ENCODE peak calls at places on chromosomes 11 and 22, in six cellular contexts. O is left ventricle myocardium inferior, A is cardiac muscle cell, L is GM10248, F is Caco-2, U is tibial nerve. J is an unnamed sample.

GRCh38 chr11:15223318-15223717 is 108.6 kb downstream of the INSC start:
- DNase-seq in L (no peak), F (no peak), U (no peak), A (no peak), O (no peak), J (no peak)

GRCh38 chr11:126611438-126611837 is 256.0 kb downstream of the ST3GAL4 start:
- DNase-seq in A (no peak), L (no peak), O (no peak), U (no peak), F (no peak), J (no peak)

GRCh38 chr11:105211806-105212531 is 72.4 kb upstream of the CARD18 start:
- DNase-seq in A (peak; percentile 30), F (no peak), O (no peak), L (no peak), U (no peak), J (no peak)

GRCh38 chr11:114080219-114080618 is 20.7 kb downstream of the ZBTB16 start:
- DNase-seq in U (no peak), L (no peak), A (peak; percentile 68), O (peak; percentile 46), F (no peak), J (peak; percentile 85)

GRCh38 chr22:37771081-37771480 is 36.7 kb upstream of the GCAT start:
- DNase-seq in A (no peak), F (no peak), L (no peak), O (no peak), U (no peak), J (no peak)

GRCh38 chr11:15692739-15693138 is 578.0 kb downstream of the INSC start:
- DNase-seq in O (no peak), A (peak; percentile 16), F (no peak), L (no peak), U (no peak), J (no peak)

GRCh38 chr11:102807921-102808320 is 10.0 kb upstream of the MMP1 start:
- DNase-seq in F (peak; percentile 60), L (no peak), U (no peak), O (no peak), A (peak; percentile 32), J (no peak)

GRCh38 chr11:80627364-80627763 is 1186.5 kb upstream of the TENM4 start:
- DNase-seq in A (no peak), F (no peak), L (no peak), U (no peak), O (no peak), J (no peak)

GRCh38 chr11:61019037-61019817 is 47.7 kb downstream of the CD6 start:
- DNase-seq in F (no peak), O (no peak), U (no peak), L (no peak), A (no peak), J (no peak)

GRCh38 chr11:85831050-85831449 is 20.1 kb upstream of the SYTL2 start:
- DNase-seq in O (no peak), A (no peak), L (no peak), U (no peak), F (no peak), J (no peak)

GRCh38 chr11:85835729-85836128 is 19.5 kb upstream of the CCDC83 start:
- DNase-seq in L (no peak), F (no peak), O (no peak), U (no peak), A (no peak), J (no peak)

GRCh38 chr11:85835263-85835662 is 19.9 kb upstream of the CCDC83 start:
- DNase-seq in O (no peak), A (no peak), U (no peak), L (no peak), F (no peak), J (no peak)
- TF ChIP-seq CTCF in O (no peak), A (no peak), U (no peak), L (no peak), F (no peak), J (no peak)

DNA sequence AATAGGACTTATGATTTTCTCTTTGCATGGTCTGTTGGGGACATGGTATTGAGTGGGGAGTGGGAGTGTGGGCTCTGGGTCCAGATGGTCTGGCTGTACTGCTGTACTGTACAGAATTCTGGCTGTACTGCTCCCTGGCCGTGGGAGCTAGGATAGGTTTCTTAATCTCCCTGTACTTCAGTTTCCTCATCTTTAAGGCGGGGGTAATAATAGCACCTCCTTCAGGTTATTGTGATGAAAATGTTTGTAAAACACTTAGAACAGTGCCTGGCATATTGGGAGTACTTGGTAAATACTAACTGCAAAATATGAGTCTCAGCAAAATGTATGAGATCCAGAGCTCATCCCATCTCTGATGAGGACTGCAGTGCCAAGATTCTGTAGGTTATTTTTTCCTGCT is 198.6 kb downstream of the KIF18A start:
- DNase-seq in U (no peak), O (no peak), L (no peak), F (no peak), A (no peak), J (no peak)
- TF ChIP-seq CTCF in U (no peak), O (no peak), L (no peak), F (no peak), A (no peak), J (no peak)

GRCh38 chr11:75184051-75184450 is 33.1 kb downstream of the SLCO2B1 start:
- DNase-seq in O (no peak), A (no peak), U (no peak), F (no peak), L (no peak), J (no peak)
- TF ChIP-seq CTCF in O (no peak), A (no peak), U (no peak), F (no peak), L (no peak), J (no peak)

GRCh38 chr11:32115406-32115805 is 24.5 kb downstream of the RCN1 start:
- DNase-seq in F (peak; percentile 9), L (no peak), O (no peak), U (no peak), A (no peak), J (no peak)
- TF ChIP-seq CTCF in F (peak; percentile 15), L (no peak), O (no peak), U (no peak), A (peak; percentile 19), J (no peak)

DNA sequence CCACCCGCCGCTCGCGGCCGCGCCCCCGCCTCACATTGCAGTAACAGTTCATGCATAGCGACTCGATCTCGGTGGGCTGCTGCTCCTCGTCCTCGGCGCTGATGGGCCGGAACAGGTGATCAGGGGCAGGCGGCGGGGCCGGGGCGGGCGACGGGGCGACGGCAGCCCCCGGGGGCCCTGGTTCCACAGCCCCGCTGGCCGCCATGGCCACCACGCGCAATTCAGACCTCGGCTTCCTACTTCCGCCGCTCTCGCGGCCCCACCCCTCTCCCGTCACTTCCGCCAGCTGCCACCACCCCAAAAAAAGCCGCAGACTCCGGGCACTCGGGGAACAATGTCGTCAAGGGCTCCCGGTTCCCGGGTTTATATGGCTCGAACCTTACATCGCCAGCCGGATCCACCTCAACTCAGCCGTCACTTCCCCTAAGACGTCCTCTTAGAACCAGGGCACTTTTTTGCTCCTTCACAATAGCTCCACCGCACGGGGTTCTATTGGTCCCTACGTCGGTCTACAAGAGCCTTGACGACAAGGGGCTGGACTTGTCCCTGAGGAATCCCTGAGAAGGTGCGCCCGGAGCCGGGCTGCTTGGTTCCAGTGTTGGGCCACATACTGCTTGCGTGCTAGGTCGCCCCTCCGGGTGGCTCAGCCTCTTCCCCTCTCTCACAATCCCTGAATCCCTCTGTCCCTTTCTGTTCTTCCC is at the start of gene ZPR1:
- DNase-seq in L (peak; percentile 94), A (peak; percentile 71), U (peak; percentile 58), O (peak; percentile 88), F (peak; percentile 90), J (peak; percentile 64)
- TF ChIP-seq CTCF in L (no peak), A (no peak), U (no peak), O (peak; percentile 17), F (no peak), J (no peak)

DNA sequence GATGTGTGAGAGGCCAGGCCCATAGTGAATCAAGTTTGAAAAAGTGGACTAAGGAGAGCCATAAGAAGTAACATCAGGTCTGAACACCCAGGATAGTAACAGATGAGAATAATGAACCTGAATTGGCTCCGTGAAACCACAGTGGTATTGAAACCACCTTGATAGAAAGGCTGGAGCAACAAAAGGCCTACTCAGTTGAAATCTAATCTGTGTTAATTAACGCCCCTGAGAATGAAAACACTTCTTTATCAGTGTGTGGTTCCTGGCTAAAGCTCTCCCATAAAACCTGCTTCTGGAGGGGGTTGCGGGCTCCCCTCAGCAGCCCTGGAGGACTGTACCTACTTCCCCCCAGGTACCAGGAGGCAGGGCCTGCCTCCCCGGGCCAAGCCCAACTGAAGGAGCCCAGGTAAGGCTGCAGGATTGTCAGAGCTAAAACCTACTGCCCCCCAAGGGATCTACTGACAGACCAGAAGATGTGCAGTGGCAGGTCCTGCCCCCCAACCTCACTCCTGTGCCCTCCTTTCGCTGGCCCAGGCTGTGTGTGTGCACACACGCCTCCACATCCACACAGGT is 54.6 kb downstream of the PLEKHA7 start:
- DNase-seq in F (no peak), A (no peak), L (no peak), O (no peak), U (no peak), J (peak; percentile 70)
- TF ChIP-seq CTCF in F (no peak), A (no peak), L (no peak), O (no peak), U (no peak), J (no peak)

DNA sequence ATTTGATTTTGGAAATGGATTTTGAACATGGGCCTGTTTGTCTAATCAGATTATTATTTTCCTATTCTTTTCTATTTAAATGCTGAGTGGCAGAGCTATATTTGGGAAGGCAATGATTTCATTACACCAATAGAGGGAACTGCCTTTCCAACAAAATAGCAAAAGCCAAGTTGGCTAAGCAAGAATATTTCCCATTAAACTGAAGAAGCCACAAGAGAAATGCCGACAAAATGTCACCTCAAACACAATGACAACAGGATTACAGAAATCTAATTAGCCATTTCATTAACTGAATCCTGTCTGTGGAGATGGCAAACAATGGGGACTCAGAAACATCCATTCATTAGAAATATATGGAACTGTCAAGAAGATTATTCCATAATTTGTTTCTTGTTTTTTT is 1593.1 kb upstream of the RAG2 start:
- DNase-seq in F (no peak), L (no peak), O (no peak), A (no peak), U (no peak), J (no peak)
- TF ChIP-seq CTCF in F (no peak), L (no peak), O (no peak), A (no peak), U (no peak), J (no peak)

GRCh38 chr22:50544746-50545253 is 899 bp upstream of the KLHDC7B start:
- DNase-seq in A (no peak), L (peak; percentile 23), O (no peak), F (no peak), U (no peak), J (no peak)

GRCh38 chr22:50540352-50540751 is 5.3 kb upstream of the KLHDC7B start:
- DNase-seq in O (no peak), F (no peak), L (no peak), A (no peak), U (no peak), J (no peak)

GRCh38 chr22:50544078-50544745 is 1.5 kb upstream of the KLHDC7B start:
- DNase-seq in L (peak; percentile 78), U (peak; percentile 42), A (peak; percentile 77), O (peak; percentile 80), F (no peak), J (peak; percentile 83)

GRCh38 chr22:50545522-50546325 is at the start of gene KLHDC7B:
- DNase-seq in A (no peak), O (no peak), F (peak; percentile 56), U (no peak), L (peak; percentile 26), J (no peak)

GRCh38 chr22:50542416-50542927 is 3.2 kb upstream of the KLHDC7B start:
- DNase-seq in U (no peak), A (no peak), F (no peak), L (peak; percentile 57), O (no peak), J (no peak)
- TF ChIP-seq CTCF in U (no peak), A (no peak), F (no peak), L (no peak), O (no peak), J (no peak)

GRCh38 chr11:76564400-76564799 is 106.1 kb downstream of the LRRC32 start:
- DNase-seq in U (no peak), L (no peak), F (no peak), O (no peak), A (peak; percentile 21), J (no peak)
- TF ChIP-seq CTCF in U (no peak), L (no peak), F (no peak), O (peak; percentile 23), A (no peak), J (no peak)

J was measured in MM.1S.